ENCODE peak calls at places on chromosomes 1 and 21, in six cellular contexts. V is MM.1S, B is PC-3, Z is OCI-LY7, G is GM23338, S is HCT116. U is an unnamed sample. For H3K9me2, the result is how much of the 10 kb centered on the place peaks cover.

GRCh38 chr1:75133754-75134655 is at the start of gene LHX8:
- DNase-seq in V (peak), B (no peak), Z (no peak), G (peak), S (no peak), U (no peak)

GRCh38 chr1:206658264-206658980 is 23.1 kb downstream of the DYRK3 start:
- DNase-seq in V (peak), B (no peak), Z (peak), G (peak), S (peak), U (peak)

GRCh38 chr1:93908394-93909145 is 660 bp downstream of the GCLM start:
- DNase-seq in V (peak), B (peak), Z (peak), G (peak), S (no peak), U (peak)

GRCh38 chr1:24416666-24417391 is 1.2 kb downstream of the NIPAL3 start:
- DNase-seq in V (peak), B (peak), Z (peak), G (peak), S (no peak), U (peak)

GRCh38 chr1:9996624-9997582 is at the start of gene RBP7:
- DNase-seq in V (no peak), B (peak), Z (no peak), G (peak), S (no peak), U (peak)

GRCh38 chr1:66557157-66557556 is 23.2 kb downstream of the SGIP1 start:
- DNase-seq in V (no peak), B (no peak), Z (no peak), G (no peak), S (no peak), U (peak)

GRCh38 chr1:85560305-85560704 is 20.3 kb upstream of the CCN1 start:
- DNase-seq in V (no peak), B (no peak), Z (no peak), G (no peak), S (no peak), U (no peak)

GRCh38 chr1:48106049-48106448 is 108.9 kb upstream of the TRABD2B start:
- DNase-seq in V (no peak), B (no peak), Z (no peak), G (no peak), S (no peak), U (no peak)

GRCh38 chr1:200454425-200454824 is 44.6 kb upstream of the ZNF281 start:
- DNase-seq in V (no peak), B (no peak), Z (no peak), G (no peak), S (no peak), U (no peak)

GRCh38 chr21:17461582-17461981 is 51.3 kb upstream of the CXADR start:
- DNase-seq in V (no peak), B (peak), Z (no peak), G (no peak), S (no peak), U (peak)

GRCh38 chr1:226021406-226022200 is 22.5 kb upstream of the SDE2 start:
- DNase-seq in V (no peak), B (peak), Z (no peak), G (no peak), S (no peak), U (no peak)

GRCh38 chr1:6922096-6922931 is 137.1 kb downstream of the CAMTA1 start:
- DNase-seq in V (peak), B (no peak), Z (no peak), G (no peak), S (no peak), U (peak)

GRCh38 chr1:9715536-9716226 is 64.2 kb downstream of the PIK3CD start:
- DNase-seq in V (no peak), B (no peak), Z (peak), G (no peak), S (no peak), U (no peak)

GRCh38 chr1:76568839-76569238 is 298.4 kb upstream of the ST6GALNAC5 start:
- DNase-seq in V (no peak), B (no peak), Z (no peak), G (no peak), S (no peak), U (no peak)

GRCh38 chr1:116694524-116694923 is 27.0 kb upstream of the IGSF3 start:
- DNase-seq in V (no peak), B (peak), Z (no peak), G (no peak), S (no peak), U (peak)

GRCh38 chr21:33251119-33251518 is 15.0 kb upstream of the IL10RB start:
- DNase-seq in V (no peak), B (no peak), Z (no peak), G (no peak), S (no peak), U (no peak)
- H3K9me2 ChIP-seq in V (under half), B (under half), Z (under half), G (under half), S (under half), U (under half)

GRCh38 chr1:30670195-30671060 is 53.0 kb downstream of the MATN1 start:
- DNase-seq in V (no peak), B (peak), Z (no peak), G (no peak), S (no peak), U (peak)
- H3K9me2 ChIP-seq in V (under half), B (under half), Z (under half), G (under half), S (under half), U (under half)

GRCh38 chr1:219858980-219859379 is 69.4 kb downstream of the SLC30A10 start:
- DNase-seq in V (no peak), B (no peak), Z (no peak), G (no peak), S (no peak), U (no peak)
- H3K9me2 ChIP-seq in V (under half), B (under half), Z (under half), G (under half), S (under half), U (under half)

DNA sequence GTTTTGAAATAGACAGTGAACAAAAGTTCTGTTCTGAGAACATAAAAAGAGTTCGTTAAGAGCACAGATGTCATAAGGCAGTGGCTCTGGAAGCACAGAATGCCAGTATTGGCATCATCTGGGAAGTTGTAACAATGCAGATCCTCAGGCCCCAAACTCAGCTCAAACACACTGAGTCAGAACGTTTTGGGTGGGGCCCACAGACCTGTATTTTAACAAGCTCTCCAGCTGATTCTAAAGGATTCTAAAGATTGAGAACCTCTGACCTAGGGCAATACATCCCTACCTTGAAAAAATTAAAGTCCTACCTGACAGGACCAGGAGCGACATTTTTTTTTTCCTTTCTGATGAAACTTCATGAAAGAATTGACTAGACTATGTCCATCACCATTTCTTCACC is 13.2 kb downstream of the ARHGEF11 start:
- DNase-seq in V (no peak), B (no peak), Z (no peak), G (no peak), S (no peak), U (no peak)
- H3K9me2 ChIP-seq in V (under half), B (under half), Z (under half), G (under half), S (under half), U (under half)

GRCh38 chr1:214857716-214858115 is 224.8 kb upstream of the KCNK2 start:
- DNase-seq in V (no peak), B (peak), Z (no peak), G (no peak), S (no peak), U (peak)
- H3K9me2 ChIP-seq in V (under half), B (under half), Z (under half), G (under half), S (under half), U (under half)

DNA sequence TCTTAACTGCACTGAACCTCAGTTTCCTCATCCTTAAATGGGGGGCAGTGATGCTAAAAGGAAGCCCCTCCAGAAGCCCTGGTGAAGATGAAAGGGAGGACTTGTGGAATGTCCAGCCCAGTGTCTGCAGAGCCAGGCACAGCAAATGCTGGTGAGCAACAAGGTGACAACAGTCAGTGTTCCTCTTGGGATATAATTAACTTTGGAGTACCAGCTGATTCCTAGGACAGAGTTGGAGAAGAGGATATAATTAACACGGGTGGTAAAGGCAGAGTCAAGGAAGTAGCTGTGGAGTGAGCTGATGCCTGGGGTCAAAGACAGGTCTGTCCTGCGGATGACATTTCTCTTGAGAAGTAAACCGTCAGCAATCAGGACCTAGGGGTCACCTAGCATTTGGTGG is 60.7 kb upstream of the MRPS6 start:
- DNase-seq in V (no peak), B (no peak), Z (no peak), G (no peak), S (no peak), U (no peak)
- H3K9me2 ChIP-seq in V (under half), B (under half), Z (under half), G (under half), S (under half), U (under half)

GRCh38 chr21:42526379-42526727 is 12.7 kb downstream of the SLC37A1 start:
- DNase-seq in V (no peak), B (no peak), Z (no peak), G (no peak), S (no peak), U (no peak)
- H3K9me2 ChIP-seq in V (under half), B (under half), Z (under half), G (under half), S (under half), U (under half)